ENCODE peak calls at places on chromosomes 1 and 21, in four cellular contexts. Y is OCI-LY7, S is fibroblast of lung, Q is IMR-90. O is an unnamed sample.

GRCh38 chr1:206471415-206471801 is 1.1 kb downstream of the IKBKE start:
- DNase-seq in Y (peak; percentile 51), S (no peak), Q (no peak), O (peak; percentile 38)

GRCh38 chr1:29415861-29416260 is 179.5 kb downstream of the PTPRU start:
- DNase-seq in Y (no peak), S (no peak), Q (no peak), O (no peak)

GRCh38 chr1:235735630-235736029 is 86.0 kb upstream of the GNG4 start:
- DNase-seq in Y (no peak), S (no peak), Q (peak; percentile 67), O (no peak)

GRCh38 chr1:60589916-60590315 is 492.4 kb upstream of the NFIA start:
- DNase-seq in Y (no peak), S (peak; percentile 16), Q (no peak), O (no peak)

GRCh38 chr1:53669511-53670191 is 69.3 kb downstream of the GLIS1 start:
- DNase-seq in Y (no peak), S (peak; percentile 83), Q (no peak), O (no peak)

GRCh38 chr1:61299468-61299867 is 217.1 kb downstream of the NFIA start:
- DNase-seq in Y (no peak), S (no peak), Q (no peak), O (peak; percentile 18)

GRCh38 chr21:28516011-28516410 is 476.7 kb downstream of the LTN1 start:
- DNase-seq in Y (no peak), S (no peak), Q (no peak), O (no peak)

GRCh38 chr1:151593651-151594625 is 17.9 kb upstream of the SNX27 start:
- DNase-seq in Y (peak; percentile 87), S (peak; percentile 38), Q (no peak), O (peak; percentile 47)

GRCh38 chr1:233025156-233025555 is 74.7 kb downstream of the NTPCR start:
- DNase-seq in Y (peak; percentile 8), S (peak; percentile 33), Q (peak; percentile 30), O (peak; percentile 52)

GRCh38 chr1:181296180-181296579 is 187.1 kb upstream of the CACNA1E start:
- DNase-seq in Y (no peak), S (no peak), Q (no peak), O (no peak)

GRCh38 chr21:45615145-45615711 is 28.3 kb upstream of the PCBP3 start:
- DNase-seq in Y (peak; percentile 18), S (peak; percentile 45), Q (peak; percentile 31), O (no peak)

GRCh38 chr1:230231739-230232075 is 164.7 kb downstream of the GALNT2 start:
- DNase-seq in Y (no peak), S (peak; percentile 68), Q (peak; percentile 60), O (peak; percentile 55)

GRCh38 chr1:46394872-46395465 is 852 bp downstream of the FAAH start:
- DNase-seq in Y (no peak), S (no peak), Q (no peak), O (no peak)

GRCh38 chr1:106676021-106676420 is 380.5 kb upstream of the PRMT6 start:
- DNase-seq in Y (no peak), S (peak; percentile 30), Q (no peak), O (no peak)

GRCh38 chr21:42755031-42755665 is 101.7 kb downstream of the PDE9A start:
- DNase-seq in Y (no peak), S (no peak), Q (no peak), O (no peak)

GRCh38 chr1:23696335-23696989 is 4.9 kb downstream of the RPL11 start:
- DNase-seq in Y (no peak), S (no peak), Q (peak; percentile 13), O (no peak)

GRCh38 chr1:115869064-115869463 is 28.1 kb upstream of the NHLH2 start:
- DNase-seq in Y (no peak), S (no peak), Q (no peak), O (no peak)

GRCh38 chr21:44874497-44875331 is 1.2 kb upstream of the PTTG1IP start:
- DNase-seq in Y (peak; percentile 34), S (no peak), Q (no peak), O (no peak)

GRCh38 chr21:45109831-45110492 is 35.6 kb downstream of the ADARB1 start:
- DNase-seq in Y (peak; percentile 95), S (peak; percentile 29), Q (no peak), O (peak; percentile 56)

GRCh38 chr21:28215214-28215954 is 777.3 kb downstream of the LTN1 start:
- DNase-seq in Y (no peak), S (peak; percentile 53), Q (peak; percentile 69), O (peak; percentile 35)

GRCh38 chr1:50970927-50971582 is 1.0 kb downstream of the CDKN2C start:
- DNase-seq in Y (peak; percentile 24), S (no peak), Q (no peak), O (peak; percentile 15)

GRCh38 chr1:169785267-169785666 is 9.4 kb downstream of the METTL18 start:
- DNase-seq in Y (no peak), S (no peak), Q (no peak), O (no peak)

GRCh38 chr1:154420172-154420571 is 15.0 kb downstream of the IL6R start:
- DNase-seq in Y (no peak), S (peak; percentile 86), Q (peak; percentile 91), O (peak; percentile 93)

GRCh38 chr1:152699746-152700145 is 1.6 kb downstream of the LCE2A start:
- DNase-seq in Y (no peak), S (no peak), Q (no peak), O (no peak)
- H2AFZ ChIP-seq in Y (no peak overlapping the region), S (no peak overlapping the region), Q (peak overlapping the region; percentile 32), O (no peak overlapping the region)

GRCh38 chr1:241934181-241934815 is 23.3 kb upstream of the BECN2 start:
- DNase-seq in Y (no peak), S (peak; percentile 81), Q (no peak), O (no peak)
- H2AFZ ChIP-seq in Y (no peak overlapping the region), S (peak overlapping the region; percentile 29), Q (no peak overlapping the region), O (no peak overlapping the region)

DNA sequence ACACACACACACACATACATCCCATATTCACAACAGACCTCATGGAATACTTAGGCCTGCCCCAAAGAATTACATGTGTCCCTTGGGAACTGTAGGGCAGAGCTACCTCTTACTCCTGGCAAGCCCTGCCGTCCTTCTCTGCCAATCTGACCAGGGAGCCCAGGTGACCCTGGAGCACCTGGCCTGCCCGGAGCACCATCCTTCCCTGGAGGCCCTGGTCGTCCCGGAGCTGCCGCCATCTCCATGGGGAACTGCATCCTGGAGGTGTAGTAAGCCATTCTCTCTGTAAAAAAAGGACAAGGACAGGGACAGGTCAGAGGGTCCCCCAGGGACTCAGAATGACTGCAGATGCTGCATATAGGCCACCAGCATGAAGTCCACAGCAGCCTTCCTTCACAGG is 9.1 kb upstream of the PEF1 start:
- DNase-seq in Y (no peak), S (no peak), Q (no peak), O (no peak)
- H2AFZ ChIP-seq in Y (no peak overlapping the region), S (no peak overlapping the region), Q (no peak overlapping the region), O (no peak overlapping the region)

DNA sequence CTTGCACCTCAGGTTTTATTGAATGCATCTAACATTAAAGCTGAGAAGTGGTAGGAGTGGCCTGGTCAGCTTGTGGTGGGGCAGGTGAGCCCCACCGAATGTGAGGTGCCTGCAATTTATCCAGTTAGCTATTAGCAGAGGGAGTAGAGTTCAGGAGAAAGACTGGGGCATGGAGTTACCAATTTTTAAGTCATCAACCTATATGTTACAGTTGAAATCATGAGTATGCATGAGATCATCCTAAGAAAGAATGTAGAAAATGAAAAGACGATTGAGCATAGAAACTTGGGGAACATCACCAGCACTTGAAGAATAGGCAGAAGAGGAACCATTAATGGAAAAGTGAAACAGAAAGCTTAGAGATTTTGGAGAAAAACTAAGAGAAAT is 36.5 kb downstream of the DNASE2B start:
- DNase-seq in Y (no peak), S (no peak), Q (peak; percentile 16), O (peak; percentile 7)
- H2AFZ ChIP-seq in Y (peak overlapping the region; percentile 76), S (peak overlapping the region; percentile 61), Q (no peak overlapping the region), O (no peak overlapping the region)